ENCODE peak calls at places on chromosomes 5 and 9, in seven cellular contexts. W, K, U, F, N, B and T are unnamed samples. For H3K36me3, the result is how much of the 10 kb centered on the place peaks cover.

GRCh38 chr5:96751203-96752169 is 56.3 kb downstream of the ERAP1 start:
- DNase-seq in K (no peak), F (no peak), N (no peak), U (no peak), W (no peak), B (no peak), T (no peak)

GRCh38 chr5:102654559-102655354 is 100.3 kb upstream of the PAM start:
- DNase-seq in N (no peak), K (peak), U (no peak), B (no peak), F (no peak), W (no peak), T (no peak)

GRCh38 chr9:8234286-8234819 is 434.8 kb upstream of the DMAC1 start:
- DNase-seq in U (no peak), K (no peak), F (no peak), B (no peak), W (no peak), N (no peak), T (no peak)

GRCh38 chr5:133384120-133384855 is 228.1 kb downstream of the FSTL4 start:
- DNase-seq in U (no peak), W (no peak), N (no peak), F (no peak), K (no peak), B (no peak), T (no peak)

GRCh38 chr9:137022620-137023008 is 5.4 kb downstream of the ABCA2 start:
- DNase-seq in F (no peak), K (no peak), U (no peak), W (no peak), N (no peak), B (no peak), T (no peak)

GRCh38 chr9:123867971-123868370 is 62.0 kb downstream of the DENND1A start:
- DNase-seq in N (no peak), F (peak), K (no peak), W (no peak), U (no peak), B (no peak), T (no peak)

GRCh38 chr5:128537306-128537998 is 593 bp downstream of the FBN2 start:
- DNase-seq in B (no peak), W (no peak), N (peak), K (peak), F (peak), U (no peak), T (peak)

GRCh38 chr5:109947667-109948066 is 257.9 kb downstream of the MAN2A1 start:
- DNase-seq in F (no peak), B (no peak), K (no peak), W (no peak), U (no peak), N (no peak), T (no peak)

GRCh38 chr5:72244862-72245371 is 75.1 kb downstream of the MRPS27 start:
- DNase-seq in U (no peak), N (peak), W (no peak), K (peak), B (no peak), F (peak), T (peak)

GRCh38 chr5:14438195-14438606 is 143.4 kb upstream of the OTULINL start:
- DNase-seq in W (no peak), K (no peak), B (no peak), U (no peak), N (no peak), F (no peak), T (no peak)

GRCh38 chr9:114958021-114958846 is 27.8 kb upstream of the TNFSF8 start:
- DNase-seq in K (peak), F (peak), N (no peak), B (no peak), U (no peak), W (no peak), T (no peak)

GRCh38 chr9:129979346-129979745 is 63.6 kb downstream of the FNBP1 start:
- DNase-seq in K (no peak), N (no peak), W (no peak), F (peak), U (no peak), B (no peak), T (no peak)

GRCh38 chr5:176592573-176592972 is 17.4 kb downstream of the GPRIN1 start:
- DNase-seq in K (no peak), F (no peak), N (no peak), U (no peak), W (no peak), B (no peak), T (no peak)

GRCh38 chr5:96476654-96477053 is 43.6 kb upstream of the PCSK1 start:
- DNase-seq in W (no peak), B (no peak), U (no peak), K (peak), N (peak), F (peak), T (peak)

GRCh38 chr5:58122157-58122556 is 337.7 kb downstream of the PLK2 start:
- DNase-seq in U (no peak), B (no peak), N (no peak), F (no peak), K (no peak), W (no peak), T (no peak)

GRCh38 chr5:172911628-172911880 is 47.7 kb upstream of the RPL26L1 start:
- DNase-seq in F (no peak), B (no peak), N (no peak), W (no peak), U (no peak), K (peak), T (no peak)

GRCh38 chr5:119458911-119459632 is 6.8 kb downstream of the HSD17B4 start:
- DNase-seq in B (no peak), U (no peak), K (no peak), F (no peak), W (no peak), N (no peak), T (no peak)

GRCh38 chr9:111298831-111299603 is 31.0 kb downstream of the OR2K2 start:
- DNase-seq in K (peak), F (peak), U (peak), W (no peak), N (peak), B (no peak), T (peak)

GRCh38 chr5:148858547-148858946 is 32.1 kb downstream of the ADRB2 start:
- DNase-seq in N (no peak), K (no peak), W (no peak), B (no peak), F (no peak), U (no peak), T (no peak)

GRCh38 chr5:14187660-14188059 is 44.5 kb downstream of the TRIO start:
- DNase-seq in N (peak), F (peak), B (no peak), U (no peak), W (no peak), K (no peak), T (peak)

GRCh38 chr9:104780796-104781395 is 17.0 kb downstream of the NIPSNAP3B start:
- DNase-seq in B (no peak), W (no peak), N (no peak), U (no peak), K (peak), F (peak), T (peak)

GRCh38 chr5:167057665-167058064 is 1233.8 kb upstream of the WWC1 start:
- DNase-seq in U (no peak), W (no peak), N (no peak), B (no peak), F (peak), K (peak), T (no peak)

GRCh38 chr5:134503088-134503936 is 22.2 kb upstream of the JADE2 start:
- DNase-seq in W (peak), U (no peak), N (peak), B (no peak), F (peak), K (peak), T (peak)

GRCh38 chr9:71249729-71250317 is 128.4 kb upstream of the TRPM3 start:
- DNase-seq in W (no peak), U (no peak), B (no peak), N (peak), K (peak), F (peak), T (peak)

GRCh38 chr5:64921386-64921785 is 152.7 kb downstream of the CWC27 start:
- DNase-seq in K (no peak), F (no peak), W (no peak), B (no peak), U (no peak), N (no peak), T (no peak)

GRCh38 chr9:97788763-97789663 is 64.0 kb upstream of the FOXE1 start:
- DNase-seq in N (no peak), K (no peak), B (no peak), W (no peak), F (no peak), U (no peak), T (peak)

GRCh38 chr9:80028501-80028900 is 456.7 kb downstream of the TLE4 start:
- DNase-seq in N (no peak), K (no peak), U (no peak), W (no peak), F (no peak), B (no peak), T (no peak)

GRCh38 chr9:128321343-128321742 is 904 bp downstream of the TRUB2 start:
- DNase-seq in B (no peak), F (no peak), K (no peak), U (no peak), N (no peak), W (no peak), T (no peak)

GRCh38 chr9:128323786-128324185 is 1.1 kb downstream of the COQ4 start:
- DNase-seq in W (no peak), F (no peak), B (no peak), K (no peak), N (no peak), U (no peak), T (no peak)

GRCh38 chr9:128323192-128323730 is 622 bp downstream of the COQ4 start:
- DNase-seq in U (no peak), B (no peak), W (no peak), F (peak), N (peak), K (peak), T (peak)

GRCh38 chr9:128322342-128323191 is at the start of the genes COQ4 and TRUB2:
- DNase-seq in K (peak), F (peak), N (peak), U (peak), W (peak), B (peak), T (peak)

DNA sequence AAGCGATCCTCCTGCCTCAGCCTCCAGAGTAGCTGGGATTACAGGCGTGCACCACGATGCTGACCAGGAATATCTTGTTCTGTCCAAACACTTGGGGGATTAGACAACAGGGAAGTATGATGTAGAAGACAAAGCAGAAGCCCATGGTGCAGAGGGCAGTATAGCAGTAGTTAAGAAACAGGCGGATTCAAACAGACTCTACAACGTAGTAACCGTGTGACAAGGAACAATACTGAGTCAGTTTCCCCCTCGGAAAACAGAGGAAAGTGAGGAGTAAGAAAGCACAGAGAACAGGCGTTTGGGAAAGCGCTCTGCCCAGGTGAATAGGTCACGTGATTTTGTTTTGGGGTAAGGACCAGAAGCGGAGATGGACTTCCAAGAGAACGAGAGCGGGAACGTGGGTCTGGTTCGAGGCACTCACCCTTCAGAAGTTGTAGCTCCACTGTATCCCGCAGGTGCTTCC is 337 bp downstream of the TRUB2 start:
- DNase-seq in F (no peak), B (no peak), U (no peak), K (no peak), N (no peak), W (no peak), T (no peak)
- H3K36me3 ChIP-seq in F (under half), B (under half), U (under half), K (under half), N (under half), W (under half), T (under half)

DNA sequence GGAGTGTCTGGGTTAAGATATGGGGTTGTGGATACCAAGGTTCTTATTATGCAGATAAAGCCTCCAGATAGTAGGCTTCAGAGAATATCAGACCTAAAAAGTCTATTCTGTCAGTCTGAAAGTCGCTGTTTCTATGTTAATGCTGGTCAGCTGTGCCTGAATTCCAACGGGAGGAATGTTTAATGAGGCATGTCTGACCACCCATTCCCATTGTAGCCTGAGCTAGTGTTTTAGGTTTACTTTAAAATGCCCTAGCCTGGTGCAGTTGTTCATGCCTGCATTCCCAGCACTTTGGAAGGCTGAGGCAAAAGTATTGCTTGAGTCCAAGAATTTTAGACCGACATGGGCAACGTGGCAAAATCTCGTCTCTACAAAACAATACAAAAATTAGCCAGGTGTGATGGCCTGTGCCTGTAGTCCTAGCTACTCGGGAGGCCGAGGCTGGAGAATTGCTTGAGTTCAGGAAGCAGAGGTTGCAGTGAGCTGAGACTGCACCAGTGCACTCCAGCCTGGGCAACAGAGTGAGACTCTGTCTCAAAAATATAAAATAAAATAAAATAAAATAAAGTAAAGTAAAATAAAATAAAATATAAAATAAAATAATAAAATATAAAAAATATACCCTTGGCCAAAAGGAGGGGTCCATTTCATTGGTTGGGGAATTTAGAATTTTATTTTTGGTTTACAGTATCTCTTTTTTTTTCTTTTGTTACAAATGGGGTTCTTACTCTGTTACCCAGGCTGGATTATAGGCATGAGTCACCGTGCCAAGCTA is 7.8 kb upstream of the SOX30 start:
- DNase-seq in W (no peak), K (no peak), N (no peak), F (no peak), U (no peak), B (no peak), T (no peak)
- H3K36me3 ChIP-seq in W (under half), K (under half), N (under half), F (under half), U (under half), B (under half), T (under half)

GRCh38 chr9:128521955-128522354 is 17.4 kb downstream of the GLE1 start:
- DNase-seq in U (no peak), F (no peak), B (no peak), W (no peak), N (no peak), K (peak), T (no peak)
- H3K36me3 ChIP-seq in U (under half), F (under half), B (under half), W (under half), N (under half), K (under half), T (under half)

GRCh38 chr5:3031733-3032378 is 280.4 kb upstream of the IRX2 start:
- DNase-seq in B (no peak), F (no peak), W (no peak), N (no peak), U (no peak), K (no peak), T (no peak)
- H3K36me3 ChIP-seq in B (under half), F (under half), W (under half), N (under half), U (under half), K (under half), T (under half)

GRCh38 chr5:116856271-116856670 is 281.6 kb upstream of the SEMA6A start:
- DNase-seq in W (no peak), K (no peak), N (no peak), B (no peak), F (no peak), U (no peak), T (no peak)
- H3K36me3 ChIP-seq in W (under half), K (under half), N (under half), B (under half), F (under half), U (under half), T (under half)

GRCh38 chr9:37975639-37976038 is 71.7 kb upstream of the SLC25A51 start:
- DNase-seq in N (no peak), F (no peak), W (no peak), B (no peak), U (no peak), K (no peak), T (no peak)

GRCh38 chr9:37978983-37979382 is 75.1 kb upstream of the SLC25A51 start:
- DNase-seq in K (no peak), N (no peak), W (no peak), F (no peak), B (no peak), U (no peak), T (no peak)

GRCh38 chr9:37974506-37975173 is 70.7 kb upstream of the SLC25A51 start:
- DNase-seq in B (no peak), U (no peak), F (no peak), K (peak), N (no peak), W (no peak), T (peak)

GRCh38 chr9:37977851-37978250 is 73.9 kb upstream of the SLC25A51 start:
- DNase-seq in F (peak), N (no peak), B (no peak), U (no peak), K (no peak), W (no peak), T (no peak)

DNA sequence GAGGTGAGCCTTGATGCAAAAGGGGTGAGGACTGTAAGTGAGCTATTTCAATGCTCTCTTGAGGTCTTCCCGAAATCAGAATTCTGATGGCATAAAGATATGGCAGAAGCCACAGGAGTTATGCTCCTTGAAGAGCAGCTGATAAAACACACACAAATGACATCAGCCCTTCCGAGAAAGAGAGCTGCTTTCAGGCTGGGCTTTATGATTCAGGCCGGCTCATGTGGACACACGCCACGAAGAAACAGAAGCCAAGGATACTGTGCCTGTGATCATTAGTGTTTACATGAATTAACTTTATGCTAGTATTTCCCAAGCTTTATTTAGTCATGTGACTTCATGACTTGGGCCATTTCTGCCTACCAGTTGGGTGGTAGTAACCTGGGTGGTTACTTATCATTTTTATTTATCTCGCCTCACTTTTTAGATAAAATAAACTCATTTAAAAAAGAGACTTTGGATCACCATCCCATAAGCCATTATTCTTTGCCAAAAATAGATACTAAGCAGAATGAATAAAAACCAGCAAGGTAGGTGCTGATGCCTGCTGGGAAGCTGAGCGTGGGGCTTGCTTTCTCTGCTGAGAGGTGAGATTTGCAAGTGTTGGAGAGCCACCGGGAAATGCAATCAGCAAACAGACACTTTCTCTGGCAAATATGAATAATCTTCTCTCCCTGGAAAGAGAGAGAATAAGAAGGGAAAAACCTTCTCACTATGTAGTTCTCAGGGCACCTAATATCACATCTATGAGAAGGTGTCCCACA is 73.0 kb upstream of the SLC25A51 start:
- DNase-seq in K (peak), W (no peak), N (peak), U (no peak), B (no peak), F (peak), T (peak)
- H3K36me3 ChIP-seq in K (under half), W (under half), N (under half), U (under half), B (under half), F (under half), T (under half)

GRCh38 chr9:19369107-19369506 is 10.9 kb downstream of the RPS6 start:
- DNase-seq in W (no peak), K (no peak), U (no peak), F (no peak), B (no peak), N (no peak), T (no peak)
- H3K36me3 ChIP-seq in W (under half), K (under half), U (under half), F (half or more), B (under half), N (under half), T (under half)